ENCODE peak calls at places on chromosomes 16 and 17, in nine cellular contexts. F is HEK293T; I is activated naive CD8-positive, alpha-beta T cell treated with anti-CD3 and anti-CD28 coated beads, Interleukin-2, amount 50 U/mL, for 16 hours; Q is ELR; W is mesendoderm; R is AG09319; M is activated T-cell treated with anti-CD3 and anti-CD28 coated beads, Interleukin-2, amount 50 U/mL, for 48 hours; J is LHCN-M2; P is kidney glomerular epithelial cell. O is an unnamed sample.

GRCh38 chr17:7294614-7295153 is at the start of gene YBX2:
- DNase-seq in F (no peak), I (peak), Q (peak), W (peak), R (no peak), M (peak), J (no peak), P (no peak), O (no peak)

GRCh38 chr16:11361751-11362742 is 16.8 kb downstream of the RMI2 start:
- DNase-seq in F (peak), I (no peak), Q (peak), W (no peak), R (no peak), M (peak), J (peak), P (no peak), O (no peak)

GRCh38 chr16:84284168-84284722 is 10.4 kb upstream of the WFDC1 start:
- DNase-seq in F (no peak), I (no peak), Q (no peak), W (peak), R (no peak), M (no peak), J (no peak), P (no peak), O (no peak)

GRCh38 chr16:70778901-70779309 is 22.1 kb downstream of the VAC14 start:
- DNase-seq in F (peak), I (no peak), Q (peak), W (peak), R (peak), M (peak), J (peak), P (peak), O (peak)

GRCh38 chr17:77501101-77501566 is 360.4 kb downstream of the SEC14L1 start:
- DNase-seq in F (peak), I (no peak), Q (peak), W (no peak), R (no peak), M (peak), J (no peak), P (no peak), O (no peak)

GRCh38 chr17:42980766-42981397 is 517 bp downstream of the RUNDC1 start:
- DNase-seq in F (peak), I (peak), Q (peak), W (peak), R (no peak), M (peak), J (peak), P (peak), O (no peak)

GRCh38 chr17:56314026-56314425 is 160.8 kb downstream of the ANKFN1 start:
- DNase-seq in F (no peak), I (no peak), Q (no peak), W (no peak), R (no peak), M (no peak), J (no peak), P (no peak), O (no peak)

GRCh38 chr17:42675984-42676423 is 790 bp downstream of the PLEKHH3 start:
- DNase-seq in F (peak), I (no peak), Q (peak), W (peak), R (no peak), M (peak), J (peak), P (peak), O (no peak)

GRCh38 chr17:43044024-43044423 is 19.0 kb downstream of the RND2 start:
- DNase-seq in F (no peak), I (no peak), Q (no peak), W (no peak), R (no peak), M (no peak), J (no peak), P (no peak), O (no peak)

GRCh38 chr16:79409970-79410369 is 190.6 kb downstream of the MAF start:
- DNase-seq in F (no peak), I (no peak), Q (no peak), W (no peak), R (no peak), M (no peak), J (no peak), P (no peak), O (no peak)

GRCh38 chr17:83110755-83111154 is 31.3 kb downstream of the METRNL start:
- DNase-seq in F (no peak), I (no peak), Q (no peak), W (no peak), R (no peak), M (no peak), J (no peak), P (no peak), O (no peak)

O was measured in AG04450.